ENCODE peak calls at places on chromosomes 5 and 9, in seven cellular contexts. X is frontal cortex; Q is body of pancreas; U is H1; F is NCI-H2081; Y is NCI-H526; H is stimulated activated CD8-positive, alpha-beta memory T cell treated with anti-CD3 and anti-CD28 coated beads, Interleukin-4, amount 100 ng/mL, for 1 hour. L is an unnamed sample.

GRCh38 chr9:69951411-69951810 is 92.2 kb upstream of the MAMDC2 start:
- DNase-seq in H (no peak), X (no peak), F (no peak), U (no peak), Y (no peak), Q (no peak), L (no peak)

GRCh38 chr9:87383341-87384150 is 114.1 kb upstream of the DAPK1 start:
- DNase-seq in Q (no peak), F (no peak), H (no peak), Y (no peak), X (no peak), U (no peak), L (no peak)

GRCh38 chr5:118270506-118270905 is 717.8 kb downstream of the DTWD2 start:
- DNase-seq in X (no peak), F (no peak), U (no peak), H (no peak), Y (no peak), Q (no peak), L (no peak)

GRCh38 chr5:34698754-34699153 is 42.6 kb downstream of the RAI14 start:
- DNase-seq in X (no peak), F (no peak), Q (no peak), Y (no peak), H (no peak), U (no peak), L (no peak)

GRCh38 chr5:155839251-155840037 is 487.5 kb upstream of the SGCD start:
- DNase-seq in Q (no peak), H (no peak), Y (no peak), X (no peak), U (no peak), F (peak; percentile 56), L (no peak)

GRCh38 chr5:17182494-17182893 is 34.9 kb upstream of the BASP1 start:
- DNase-seq in F (no peak), X (no peak), Y (no peak), U (no peak), Q (no peak), H (no peak), L (no peak)

GRCh38 chr5:79109527-79110492 is 1.8 kb upstream of the BHMT start:
- DNase-seq in U (peak; percentile 60), F (no peak), H (no peak), Q (peak; percentile 20), X (no peak), Y (no peak), L (peak; percentile 22)

GRCh38 chr9:134961331-134962064 is 43.8 kb upstream of the FCN1 start:
- DNase-seq in U (no peak), F (no peak), Q (no peak), Y (no peak), H (no peak), X (no peak), L (no peak)

GRCh38 chr5:9194509-9194908 is 351.4 kb downstream of the SEMA5A start:
- DNase-seq in U (no peak), F (no peak), Y (no peak), X (no peak), Q (no peak), H (no peak), L (no peak)

GRCh38 chr9:20030671-20031070 is 241.8 kb upstream of the SLC24A2 start:
- DNase-seq in Y (no peak), F (no peak), Q (no peak), H (no peak), X (no peak), U (no peak), L (no peak)

GRCh38 chr9:112753725-112754124 is 3.2 kb downstream of the SNX30 start:
- DNase-seq in U (no peak), Q (no peak), F (no peak), H (no peak), Y (no peak), X (no peak), L (no peak)

GRCh38 chr9:899440-900184 is 58.1 kb downstream of the DMRT1 start:
- DNase-seq in X (no peak), H (no peak), U (no peak), F (no peak), Q (no peak), Y (peak; percentile 22), L (peak; percentile 13)

GRCh38 chr5:81639556-81639955 is 111.3 kb downstream of the SSBP2 start:
- DNase-seq in H (no peak), X (no peak), Y (no peak), Q (no peak), U (no peak), F (no peak), L (no peak)

GRCh38 chr9:110543631-110544051 is 35.9 kb downstream of the SVEP1 start:
- DNase-seq in U (peak; percentile 47), Y (no peak), X (no peak), F (no peak), Q (peak; percentile 16), H (no peak), L (no peak)

GRCh38 chr5:128736567-128736966 is 198.5 kb upstream of the FBN2 start:
- DNase-seq in Y (no peak), X (no peak), H (no peak), F (no peak), U (no peak), Q (peak; percentile 11), L (no peak)

GRCh38 chr9:134663753-134664415 is 22.3 kb downstream of the COL5A1 start:
- DNase-seq in F (no peak), X (no peak), Q (no peak), Y (no peak), H (no peak), U (no peak), L (no peak)

GRCh38 chr5:180072256-180072548 is 643 bp upstream of the RNF130 start:
- DNase-seq in Y (no peak), X (no peak), Q (no peak), H (no peak), F (no peak), U (no peak), L (no peak)

GRCh38 chr5:946720-947625 is 54.3 kb downstream of the TRIP13 start:
- DNase-seq in F (no peak), Q (no peak), H (no peak), X (no peak), Y (no peak), U (peak; percentile 35), L (no peak)

GRCh38 chr5:135193213-135194125 is 159.4 kb upstream of the PITX1 start:
- DNase-seq in U (peak; percentile 33), X (no peak), F (no peak), Q (no peak), Y (no peak), H (no peak), L (no peak)

L was measured in germinal center.